ENCODE peak calls at places on chromosomes 1 and 21, in seven cellular contexts. R, A, B, L, F, T and Z are unnamed samples.

GRCh38 chr1:227889047-227889862 is 58.5 kb downstream of the WNT9A start:
- DNase-seq in R (no peak), A (no peak), B (no peak), L (peak), F (peak), T (no peak), Z (no peak)

GRCh38 chr1:227900571-227901051 is 47.1 kb downstream of the WNT9A start:
- DNase-seq in A (no peak), F (no peak), R (no peak), L (no peak), B (no peak), T (no peak), Z (no peak)

GRCh38 chr1:247090455-247090854 is 11.8 kb upstream of the ZNF670 start:
- DNase-seq in L (no peak), B (no peak), A (no peak), F (no peak), T (no peak), R (no peak), Z (no peak)

GRCh38 chr1:112618114-112618720 is 724 bp downstream of the ST7L start:
- DNase-seq in L (peak), A (no peak), T (no peak), B (no peak), F (peak), R (no peak), Z (no peak)

GRCh38 chr1:184632415-184633175 is 122.1 kb downstream of the EDEM3 start:
- DNase-seq in F (no peak), T (no peak), L (no peak), B (no peak), R (no peak), A (no peak), Z (no peak)

GRCh38 chr1:234893725-234894630 is 234.7 kb downstream of the TOMM20 start:
- DNase-seq in B (peak), T (no peak), R (no peak), A (no peak), L (no peak), F (peak), Z (no peak)

GRCh38 chr1:110829955-110830553 is 42.9 kb upstream of the CD53 start:
- DNase-seq in L (peak), T (peak), A (peak), B (peak), F (peak), R (peak), Z (peak)

GRCh38 chr21:44955141-44955802 is 15.4 kb downstream of the SLX9 start:
- DNase-seq in B (no peak), A (no peak), T (no peak), R (no peak), L (no peak), F (no peak), Z (no peak)

GRCh38 chr1:244757091-244757939 is 78.1 kb upstream of the COX20 start:
- DNase-seq in R (no peak), B (no peak), T (no peak), L (no peak), F (no peak), A (no peak), Z (no peak)

GRCh38 chr1:244761279-244761678 is 74.2 kb upstream of the COX20 start:
- DNase-seq in T (no peak), L (peak), B (no peak), F (peak), A (no peak), R (no peak), Z (no peak)

GRCh38 chr1:244760471-244760870 is 75.0 kb upstream of the COX20 start:
- DNase-seq in T (no peak), F (no peak), R (no peak), A (no peak), L (no peak), B (no peak), Z (no peak)

GRCh38 chr1:244758700-244759099 is 76.8 kb upstream of the COX20 start:
- DNase-seq in F (no peak), B (no peak), T (no peak), R (no peak), L (no peak), A (no peak), Z (no peak)

GRCh38 chr1:244759158-244759557 is 76.3 kb upstream of the COX20 start:
- DNase-seq in B (no peak), R (no peak), F (no peak), T (no peak), A (no peak), L (no peak), Z (no peak)
- TF ChIP-seq SIN3A in B (no peak), R (no peak), F (no peak), T (no peak), A (no peak), L (no peak), Z (no peak)

GRCh38 chr1:53643881-53644390 is 95.0 kb downstream of the GLIS1 start:
- DNase-seq in R (no peak), F (no peak), L (no peak), A (no peak), T (no peak), B (no peak), Z (no peak)

GRCh38 chr1:53642215-53642555 is 96.8 kb downstream of the GLIS1 start:
- DNase-seq in T (no peak), A (no peak), R (no peak), B (no peak), L (no peak), F (no peak), Z (no peak)

GRCh38 chr1:53641481-53642214 is 97.3 kb downstream of the GLIS1 start:
- DNase-seq in L (peak), F (no peak), A (no peak), R (no peak), T (no peak), B (no peak), Z (no peak)

GRCh38 chr1:53643061-53643880 is 95.7 kb downstream of the GLIS1 start:
- DNase-seq in F (no peak), B (no peak), L (no peak), A (no peak), T (no peak), R (no peak), Z (no peak)

DNA sequence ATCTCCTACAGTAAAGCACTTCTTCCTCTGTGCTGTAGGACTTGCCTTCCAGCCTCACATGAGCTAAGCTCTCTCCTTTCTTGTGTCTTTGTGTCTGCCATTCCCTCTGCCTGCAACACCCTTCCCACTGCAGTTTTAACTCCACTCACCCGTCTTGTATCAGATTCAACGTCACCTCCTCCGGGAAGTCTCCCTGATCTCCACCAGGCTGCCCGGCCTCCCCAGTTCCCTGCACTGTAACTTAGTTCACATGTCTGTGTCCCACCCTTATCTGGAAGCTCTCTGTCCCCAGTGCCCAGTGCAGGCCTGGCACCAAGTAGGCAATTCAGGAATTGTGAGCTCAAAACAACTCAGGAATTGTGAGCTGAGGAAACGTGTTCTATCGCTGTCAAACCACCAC is 96.4 kb downstream of the GLIS1 start:
- DNase-seq in B (no peak), R (no peak), T (no peak), A (no peak), F (no peak), L (no peak), Z (no peak)
- TF ChIP-seq SIN3A in B (no peak), R (no peak), T (no peak), A (no peak), F (no peak), L (no peak), Z (no peak)

GRCh38 chr21:26117324-26117971 is 53.1 kb downstream of the APP start:
- DNase-seq in L (no peak), B (no peak), R (no peak), A (no peak), T (no peak), F (no peak), Z (no peak)

GRCh38 chr21:26117972-26118367 is 52.6 kb downstream of the APP start:
- DNase-seq in F (no peak), L (no peak), A (no peak), B (no peak), T (no peak), R (no peak), Z (no peak)

GRCh38 chr21:26116456-26117011 is 54.0 kb downstream of the APP start:
- DNase-seq in R (no peak), F (no peak), T (no peak), A (no peak), L (peak), B (peak), Z (no peak)

GRCh38 chr21:26115346-26115745 is 55.2 kb downstream of the APP start:
- DNase-seq in F (no peak), A (no peak), L (peak), R (no peak), B (no peak), T (no peak), Z (no peak)

GRCh38 chr21:26115899-26116298 is 54.7 kb downstream of the APP start:
- DNase-seq in F (no peak), T (no peak), L (no peak), A (no peak), B (no peak), R (no peak), Z (no peak)
- TF ChIP-seq SIN3A in F (no peak), T (no peak), L (no peak), A (no peak), B (no peak), R (no peak), Z (no peak)

DNA sequence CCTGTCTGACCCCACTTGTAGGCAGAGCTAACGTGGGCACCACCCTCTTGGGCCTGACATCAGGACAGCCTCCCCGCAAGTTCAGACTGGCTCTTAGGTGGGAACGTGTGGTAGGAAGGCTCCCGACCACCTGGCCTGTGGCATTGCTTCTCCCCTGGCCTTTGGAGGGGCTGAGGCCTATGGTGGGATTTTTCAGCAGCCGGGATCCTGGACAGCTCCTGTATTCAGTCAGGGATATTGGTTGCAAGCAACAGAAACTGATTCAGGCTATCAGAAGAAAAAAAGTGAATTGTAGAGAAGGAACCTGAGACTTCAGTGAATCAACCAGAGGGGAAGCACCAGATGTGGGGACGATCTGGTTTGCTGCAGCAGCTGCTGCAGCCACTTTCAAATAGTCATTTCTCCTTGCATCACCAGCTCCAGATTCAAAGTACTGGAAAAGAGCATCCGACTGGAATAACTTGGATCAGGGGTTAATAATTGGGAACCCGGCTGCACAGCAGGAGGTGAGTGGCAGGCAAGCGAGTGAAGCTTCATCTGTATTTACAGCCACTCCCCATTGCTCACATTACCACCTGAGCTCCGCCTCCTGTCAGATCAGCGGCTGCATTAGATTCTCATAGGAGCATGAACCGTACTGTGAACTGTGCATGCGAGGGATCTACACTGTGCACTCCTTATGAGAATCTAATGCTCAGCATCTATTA is 5.9 kb downstream of the RNF186 start:
- DNase-seq in B (no peak), A (no peak), R (no peak), T (no peak), L (no peak), F (no peak), Z (no peak)
- TF ChIP-seq SIN3A in B (no peak), A (no peak), R (no peak), T (no peak), L (no peak), F (no peak), Z (no peak)

GRCh38 chr1:156599811-156600210 is 1.5 kb downstream of the GPATCH4 start:
- DNase-seq in B (peak), T (no peak), L (no peak), A (no peak), R (no peak), F (peak), Z (no peak)
- TF ChIP-seq SIN3A in B (no peak), T (no peak), L (no peak), A (no peak), R (no peak), F (no peak), Z (no peak)

GRCh38 chr21:46062471-46063211 is 35.3 kb upstream of the COL6A2 start:
- DNase-seq in R (no peak), F (no peak), A (no peak), B (no peak), T (no peak), L (no peak), Z (no peak)

GRCh38 chr21:46065215-46065992 is 32.5 kb upstream of the COL6A2 start:
- DNase-seq in B (no peak), A (no peak), L (no peak), T (no peak), R (no peak), F (no peak), Z (no peak)

GRCh38 chr21:46063227-46063626 is 34.7 kb upstream of the COL6A2 start:
- DNase-seq in R (no peak), L (no peak), T (no peak), F (no peak), B (no peak), A (no peak), Z (no peak)

GRCh38 chr21:46064870-46065214 is 33.1 kb upstream of the COL6A2 start:
- DNase-seq in T (no peak), F (no peak), R (no peak), L (no peak), A (no peak), B (no peak), Z (no peak)

GRCh38 chr21:46063734-46064680 is 33.9 kb upstream of the COL6A2 start:
- DNase-seq in T (no peak), F (no peak), L (no peak), R (no peak), A (no peak), B (no peak), Z (no peak)
- TF ChIP-seq SIN3A in T (no peak), F (no peak), L (no peak), R (no peak), A (no peak), B (no peak), Z (no peak)

DNA sequence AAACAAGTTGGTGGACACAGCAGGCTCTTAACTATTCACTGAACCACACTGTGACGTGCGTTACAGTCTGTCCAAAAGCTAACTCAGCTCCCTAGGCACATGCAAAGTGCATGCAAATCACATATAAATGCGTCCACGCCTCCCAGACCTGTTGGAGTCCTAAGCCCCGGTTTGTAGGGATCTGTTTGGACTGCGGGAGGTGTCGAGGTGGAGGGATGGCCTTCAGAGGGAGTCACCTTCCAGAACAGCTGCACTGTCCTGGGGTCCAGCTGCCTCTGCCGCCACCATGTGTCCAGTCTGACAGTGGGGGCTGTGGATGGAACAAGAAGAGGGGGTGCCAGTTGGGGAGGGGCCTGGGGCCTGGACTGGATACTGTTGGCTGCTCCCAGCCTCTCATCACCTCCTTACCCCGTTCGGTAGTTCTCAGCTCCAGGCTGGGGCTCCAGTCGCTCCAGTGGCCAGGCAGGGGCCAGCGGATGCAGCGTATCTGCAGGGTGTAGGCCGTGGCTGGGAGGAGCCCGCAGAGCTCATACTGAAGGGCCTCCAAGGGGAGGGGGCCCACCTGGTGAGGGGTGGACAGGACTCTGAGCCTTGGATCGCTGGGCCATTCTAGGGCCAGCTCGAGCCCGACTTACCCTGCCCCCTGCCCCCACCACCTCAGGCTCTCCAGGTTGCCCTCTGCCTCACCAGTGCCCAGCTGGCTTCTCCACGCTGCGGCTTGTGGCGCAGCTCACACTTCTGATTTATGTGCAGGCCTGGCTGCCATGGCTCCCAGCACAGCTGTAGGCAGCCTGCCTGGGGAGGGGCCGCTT is 7.9 kb upstream of the MRPS15 start:
- DNase-seq in B (no peak), A (no peak), R (no peak), T (no peak), L (no peak), F (no peak), Z (no peak)
- TF ChIP-seq SIN3A in B (no peak), A (no peak), R (no peak), T (no peak), L (no peak), F (no peak), Z (no peak)

GRCh38 chr1:18731591-18732235 is 101.1 kb downstream of the PAX7 start:
- DNase-seq in A (no peak), B (no peak), L (no peak), T (no peak), F (no peak), R (no peak), Z (no peak)
- TF ChIP-seq SIN3A in A (no peak), B (no peak), L (no peak), T (no peak), F (no peak), R (no peak), Z (no peak)

GRCh38 chr1:119674110-119674509 is 26.0 kb upstream of the ZNF697 start:
- DNase-seq in A (no peak), L (no peak), B (peak), F (no peak), T (no peak), R (no peak), Z (no peak)
- TF ChIP-seq SIN3A in A (no peak), L (no peak), B (no peak), F (no peak), T (no peak), R (no peak), Z (no peak)